ENCODE peak calls at places on chromosome 15, in four cellular contexts. T is activated CD4-positive, CD25-positive, alpha-beta regulatory T cell treated with anti-CD3 and anti-CD28 coated beads, Interleukin-2, amount 50 U/mL, for 72 hours; L is iPS-NIHi11; N is AG04450. D is an unnamed sample.

GRCh38 chr15:45307230-45307924 is 55.3 kb downstream of the SLC28A2 start:
- DNase-seq in T (no peak), L (no peak), N (peak), D (peak)

GRCh38 chr15:52220896-52221660 is 29.9 kb upstream of the GNB5 start:
- DNase-seq in T (no peak), L (no peak), N (no peak), D (no peak)

GRCh38 chr15:53786421-53786820 is 27.0 kb upstream of the WDR72 start:
- DNase-seq in T (no peak), L (no peak), N (no peak), D (no peak)

GRCh38 chr15:76865548-76865991 is 39.6 kb downstream of the SCAPER start:
- DNase-seq in T (no peak), L (no peak), N (no peak), D (no peak)

GRCh38 chr15:85589873-85590272 is 204.9 kb downstream of the KLHL25 start:
- DNase-seq in T (no peak), L (no peak), N (no peak), D (peak)

GRCh38 chr15:78840661-78841060 is 29.4 kb upstream of the ADAMTS7 start:
- DNase-seq in T (no peak), L (no peak), N (no peak), D (no peak)

GRCh38 chr15:63048986-63049665 is 6.6 kb downstream of the TPM1 start:
- DNase-seq in T (peak), L (no peak), N (no peak), D (no peak)

GRCh38 chr15:78082106-78082742 is 4.7 kb upstream of the TBC1D2B start:
- DNase-seq in T (no peak), L (no peak), N (no peak), D (no peak)

GRCh38 chr15:50800715-50801114 is 35.2 kb upstream of the SPPL2A start:
- DNase-seq in T (no peak), L (no peak), N (no peak), D (no peak)

GRCh38 chr15:69082041-69082502 is 67.6 kb downstream of the NOX5 start:
- DNase-seq in T (no peak), L (no peak), N (no peak), D (peak)

GRCh38 chr15:70182858-70183695 is 85.4 kb upstream of the TLE3 start:
- DNase-seq in T (no peak), L (peak), N (no peak), D (no peak)

GRCh38 chr15:76117181-76117580 is 57.4 kb downstream of the TMEM266 start:
- DNase-seq in T (no peak), L (no peak), N (no peak), D (no peak)

GRCh38 chr15:40222146-40222545 is 16.7 kb upstream of the PAK6 start:
- DNase-seq in T (no peak), L (no peak), N (no peak), D (no peak)

GRCh38 chr15:45594322-45594721 is 7.1 kb downstream of the BLOC1S6 start:
- DNase-seq in T (no peak), L (no peak), N (no peak), D (no peak)

GRCh38 chr15:62444104-62445027 is 279.3 kb upstream of the C2CD4B start:
- DNase-seq in T (no peak), L (no peak), N (peak), D (peak)